ENCODE peak calls at places on chromosomes 13 and 19, in four cellular contexts. K is thoracic aorta; B is thyroid gland; I is effector memory CD4-positive, alpha-beta T cell. X is an unnamed sample.
A peak's percentile ranks its signal among the peaks of the same experiment; 100 is the strongest.

GRCh38 chr13:33797622-33798021 is 20.3 kb upstream of the RFC3 start:
- DNase-seq in K (no peak), B (no peak), I (no peak), X (no peak)

GRCh38 chr13:98265669-98266551 is 88.8 kb upstream of the RNF113B start:
- DNase-seq in K (no peak), B (no peak), I (no peak), X (no peak)

GRCh38 chr19:15222738-15223648 is 9.3 kb downstream of the EPHX3 start:
- DNase-seq in K (peak; percentile 70), B (peak; percentile 70), I (peak; percentile 54), X (peak; percentile 84)

GRCh38 chr19:45995715-45996385 is 583 bp downstream of the CCDC61 start:
- DNase-seq in K (no peak), B (no peak), I (no peak), X (no peak)

GRCh38 chr13:74575729-74576125 is 441.5 kb upstream of the KLF12 start:
- DNase-seq in K (peak; percentile 32), B (peak; percentile 14), I (peak; percentile 1), X (no peak)

GRCh38 chr19:17794731-17795494 is at the start of gene B3GNT3:
- DNase-seq in K (no peak), B (no peak), I (no peak), X (no peak)

GRCh38 chr13:75508002-75508548 is 26.1 kb upstream of the TBC1D4 start:
- DNase-seq in K (no peak), B (no peak), I (no peak), X (no peak)

GRCh38 chr13:106373989-106374572 is 161.4 kb downstream of the EFNB2 start:
- DNase-seq in K (no peak), B (no peak), I (no peak), X (no peak)

DNA sequence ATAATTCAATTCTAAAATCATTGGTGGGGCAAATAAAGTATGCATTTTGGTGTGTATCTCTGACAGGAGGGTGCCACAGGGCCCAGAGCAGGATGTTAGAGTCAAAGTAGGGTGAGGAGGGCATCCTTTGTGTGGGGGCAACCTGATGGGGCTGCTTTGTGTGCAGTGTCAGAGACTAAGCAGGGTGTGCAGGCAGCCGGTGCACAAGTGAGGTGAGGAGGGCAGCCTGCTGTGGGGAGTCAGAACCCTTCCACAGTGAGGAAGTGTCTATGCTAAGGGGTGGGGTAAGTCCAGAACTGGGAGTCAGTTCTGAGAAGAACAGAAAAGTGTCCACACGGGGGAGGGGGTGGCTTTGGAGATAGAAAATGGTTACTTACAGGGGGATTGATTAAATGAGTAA is 40.7 kb downstream of the RB1 start:
- DNase-seq in K (no peak), B (no peak), I (no peak), X (no peak)
- H3K27ac ChIP-seq in K (no peak overlapping the region), B (no peak overlapping the region), I (no peak overlapping the region), X (no peak overlapping the region)

GRCh38 chr13:101881593-101881992 is 429.1 kb downstream of the ITGBL1 start:
- DNase-seq in K (no peak), B (no peak), I (no peak), X (no peak)

GRCh38 chr13:101880581-101880980 is 428.1 kb downstream of the ITGBL1 start:
- DNase-seq in K (no peak), B (no peak), I (no peak), X (no peak)

GRCh38 chr13:101875717-101876393 is 423.4 kb downstream of the ITGBL1 start:
- DNase-seq in K (no peak), B (no peak), I (no peak), X (no peak)

GRCh38 chr13:101875091-101875490 is 422.6 kb downstream of the ITGBL1 start:
- DNase-seq in K (no peak), B (no peak), I (no peak), X (no peak)

DNA sequence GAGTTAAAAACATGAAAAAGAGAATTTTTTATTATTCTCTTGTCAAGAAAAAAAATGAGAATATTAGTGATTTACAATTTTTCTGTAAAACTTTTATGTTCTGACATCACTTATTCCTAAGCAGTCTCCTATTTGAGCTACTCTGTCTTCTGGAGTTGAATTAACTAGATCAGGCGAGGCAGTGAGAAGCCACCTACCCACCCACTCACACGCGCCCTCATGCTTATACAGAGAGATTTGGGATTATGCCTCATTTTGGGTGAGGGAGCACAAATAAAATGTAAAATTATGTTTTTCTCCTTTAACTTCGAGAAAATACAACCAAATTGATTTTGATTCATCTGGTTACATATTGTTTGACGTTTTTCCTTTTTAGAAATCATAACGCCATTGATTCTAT is 424.5 kb downstream of the ITGBL1 start:
- DNase-seq in K (no peak), B (no peak), I (no peak), X (no peak)
- H3K4me3 ChIP-seq in K (no peak overlapping the region), B (no peak overlapping the region), I (no peak overlapping the region), X (no peak overlapping the region)

DNA sequence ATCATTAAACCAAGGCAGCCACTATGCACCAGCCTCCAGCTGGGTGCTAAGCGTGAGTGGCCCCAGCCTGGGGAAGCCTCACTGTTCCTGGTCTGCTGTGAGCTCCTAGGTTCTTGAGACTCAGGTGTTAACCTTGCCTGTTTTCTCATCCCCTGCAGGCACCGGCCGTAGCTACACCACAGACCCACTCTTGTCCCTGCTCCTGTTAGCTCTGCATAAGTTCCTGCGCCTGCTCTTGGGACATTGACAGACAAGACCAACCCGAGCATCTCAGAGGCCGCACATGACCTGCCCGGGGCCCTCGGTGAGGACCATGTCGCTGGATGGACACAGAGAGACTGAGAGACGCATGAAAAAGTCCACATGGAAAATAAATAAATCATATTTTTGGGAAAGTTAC is 37.9 kb downstream of the VSTM2B start:
- DNase-seq in K (no peak), B (no peak), I (no peak), X (no peak)
- H3K27me3 ChIP-seq in K (no peaks in the 10 kb centered on the region), B (no peaks in the 10 kb centered on the region), I (no peaks in the 10 kb centered on the region), X (no peaks in the 10 kb centered on the region)

GRCh38 chr13:34914416-34914815 is 27.7 kb upstream of the NBEA start:
- DNase-seq in K (no peak), B (no peak), I (no peak), X (no peak)
- H3K27ac ChIP-seq in K (no peak overlapping the region), B (no peak overlapping the region), I (no peak overlapping the region), X (peak overlapping the region; percentile 40)

X was measured in iPS DF 6.9.